ENCODE peak calls at places on chromosomes 13 and 19, in five cellular contexts. Y is breast epithelium, K is RWPE1, H is natural killer cell, M is neural crest cell. O is an unnamed sample.

GRCh38 chr19:17172624-17173345 is 42.4 kb upstream of the USE1 start:
- DNase-seq in Y (no peak), K (no peak), H (no peak), M (no peak), O (no peak)

GRCh38 chr13:111034811-111035210 is 80.3 kb upstream of the ARHGEF7 start:
- DNase-seq in Y (no peak), K (no peak), H (no peak), M (no peak), O (peak; percentile 66)

GRCh38 chr19:7385062-7385461 is 36.3 kb downstream of the ARHGEF18 start:
- DNase-seq in Y (no peak), K (no peak), H (no peak), M (no peak), O (no peak)

GRCh38 chr13:27375686-27376326 is 48.6 kb upstream of the GTF3A start:
- DNase-seq in Y (no peak), K (peak; percentile 69), H (peak; percentile 47), M (peak; percentile 78), O (peak; percentile 45)

GRCh38 chr19:1259873-1260748 is 9.0 kb upstream of the CIRBP start:
- DNase-seq in Y (no peak), K (peak; percentile 37), H (peak; percentile 67), M (no peak), O (no peak)

GRCh38 chr19:41758846-41759245 is 3.5 kb downstream of the CEACAM6 start:
- DNase-seq in Y (no peak), K (no peak), H (no peak), M (no peak), O (no peak)

GRCh38 chr19:47093841-47094240 is 19.7 kb downstream of the ZC3H4 start:
- DNase-seq in Y (no peak), K (no peak), H (no peak), M (no peak), O (no peak)

GRCh38 chr13:33512880-33513554 is 227.5 kb upstream of the STARD13 start:
- DNase-seq in Y (no peak), K (no peak), H (no peak), M (no peak), O (no peak)

GRCh38 chr19:46490774-46491173 is 4.9 kb downstream of the PNMA8B start:
- DNase-seq in Y (no peak), K (no peak), H (no peak), M (no peak), O (no peak)

GRCh38 chr13:32309312-32309711 is 5.9 kb downstream of the ZAR1L start:
- DNase-seq in Y (no peak), K (no peak), H (no peak), M (no peak), O (no peak)

GRCh38 chr19:41734585-41734984 is 20.7 kb upstream of the CEACAM6 start:
- DNase-seq in Y (no peak), K (no peak), H (no peak), M (no peak), O (no peak)

GRCh38 chr19:54162241-54162805 is 2.8 kb upstream of the LENG1 start:
- DNase-seq in Y (peak; percentile 84), K (peak; percentile 93), H (peak; percentile 74), M (peak; percentile 45), O (peak; percentile 79)

GRCh38 chr19:35389192-35389861 is 18.5 kb downstream of the GPR42 start:
- DNase-seq in Y (no peak), K (no peak), H (no peak), M (no peak), O (no peak)

GRCh38 chr13:101572456-101572855 is 120.0 kb downstream of the ITGBL1 start:
- DNase-seq in Y (no peak), K (no peak), H (no peak), M (no peak), O (peak; percentile 51)

GRCh38 chr19:31315621-31316011 is 33.6 kb downstream of the TSHZ3 start:
- DNase-seq in Y (no peak), K (no peak), H (no peak), M (no peak), O (no peak)

GRCh38 chr19:32154418-32154817 is 191.0 kb upstream of the ZNF507 start:
- DNase-seq in Y (no peak), K (no peak), H (no peak), M (no peak), O (no peak)

GRCh38 chr13:98313938-98314292 is 136.8 kb upstream of the RNF113B start:
- DNase-seq in Y (no peak), K (no peak), H (no peak), M (no peak), O (no peak)

GRCh38 chr13:111474136-111475002 is 153.9 kb downstream of the TEX29 start:
- DNase-seq in Y (no peak), K (peak; percentile 71), H (no peak), M (peak; percentile 20), O (peak; percentile 53)

GRCh38 chr19:48154003-48154402 is 16.1 kb downstream of the LIG1 start:
- DNase-seq in Y (no peak), K (no peak), H (no peak), M (no peak), O (no peak)

GRCh38 chr13:95124959-95125358 is 176.3 kb downstream of the ABCC4 start:
- DNase-seq in Y (no peak), K (no peak), H (no peak), M (no peak), O (no peak)

GRCh38 chr13:46489586-46490023 is 63.4 kb upstream of the LRCH1 start:
- DNase-seq in Y (no peak), K (no peak), H (no peak), M (no peak), O (peak; percentile 91)

GRCh38 chr13:110812111-110812868 is 98.8 kb downstream of the ING1 start:
- DNase-seq in Y (no peak), K (no peak), H (no peak), M (no peak), O (no peak)

GRCh38 chr13:24929196-24929595 is 165.2 kb downstream of the RNF17 start:
- DNase-seq in Y (no peak), K (no peak), H (no peak), M (no peak), O (no peak)

GRCh38 chr13:24922390-24923304 is 158.7 kb downstream of the RNF17 start:
- DNase-seq in Y (peak; percentile 93), K (peak; percentile 92), H (peak; percentile 87), M (peak; percentile 92), O (peak; percentile 98)

GRCh38 chr13:24927810-24928404 is 163.9 kb downstream of the RNF17 start:
- DNase-seq in Y (no peak), K (no peak), H (no peak), M (no peak), O (no peak)

GRCh38 chr13:24923305-24923640 is 159.3 kb downstream of the RNF17 start:
- DNase-seq in Y (no peak), K (peak; percentile 5), H (no peak), M (no peak), O (peak; percentile 45)

GRCh38 chr13:24925318-24926231 is 161.6 kb downstream of the RNF17 start:
- DNase-seq in Y (no peak), K (no peak), H (no peak), M (no peak), O (no peak)
- TF ChIP-seq CTCF in Y (no peak), K (no peak), H (no peak), M (no peak), O (no peak)

DNA sequence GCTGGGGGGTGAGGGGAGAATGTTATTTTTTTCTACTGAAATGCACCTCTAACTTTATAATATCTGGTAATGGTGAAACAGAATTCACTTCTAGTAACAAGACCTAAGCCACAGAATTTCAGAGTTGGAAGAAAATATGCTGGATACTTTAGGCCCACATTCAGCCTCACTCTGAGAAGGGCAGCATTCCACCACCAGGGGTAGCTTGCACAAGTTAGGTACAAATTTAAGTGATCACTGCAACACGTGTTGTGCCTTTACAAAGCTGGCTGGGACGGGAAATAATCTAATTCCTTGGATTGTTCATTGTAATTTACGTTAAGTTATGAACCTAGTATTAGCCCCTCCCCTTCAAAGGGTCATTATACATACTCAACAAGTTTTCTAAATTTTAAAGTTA is 192.3 kb downstream of the RGCC start:
- DNase-seq in Y (no peak), K (no peak), H (no peak), M (no peak), O (peak; percentile 48)
- TF ChIP-seq CTCF in Y (no peak), K (no peak), H (no peak), M (peak; percentile 58), O (peak; percentile 23)

DNA sequence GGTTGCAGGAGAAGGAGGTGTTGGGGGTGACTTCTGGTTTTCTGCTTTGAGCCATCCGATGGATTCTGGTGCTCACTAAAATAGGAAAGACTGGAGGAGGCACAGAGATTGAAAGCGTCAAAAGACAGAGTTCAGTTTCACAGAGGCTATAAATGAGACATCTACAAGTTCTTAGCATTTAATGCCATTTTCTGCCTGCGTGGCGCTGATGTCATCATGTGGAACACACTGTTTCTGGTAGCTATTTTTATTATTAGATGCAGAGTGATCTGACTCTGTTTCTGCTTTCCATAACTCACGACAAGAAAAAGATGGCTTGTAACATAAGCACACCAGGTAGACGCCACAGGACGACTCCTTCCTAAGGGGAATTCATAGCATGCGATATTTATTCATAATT is 3.3 kb upstream of the SLC39A3 start:
- DNase-seq in Y (no peak), K (no peak), H (no peak), M (no peak), O (no peak)
- TF ChIP-seq CTCF in Y (no peak), K (no peak), H (no peak), M (no peak), O (no peak)

GRCh38 chr19:56189785-56190184 is 7.8 kb downstream of the ZSCAN5B start:
- DNase-seq in Y (no peak), K (no peak), H (no peak), M (no peak), O (no peak)
- TF ChIP-seq CTCF in Y (no peak), K (no peak), H (no peak), M (no peak), O (no peak)

GRCh38 chr13:66353664-66354063 is 876.5 kb downstream of the PCDH9 start:
- DNase-seq in Y (no peak), K (no peak), H (no peak), M (no peak), O (no peak)
- TF ChIP-seq CTCF in Y (no peak), K (no peak), H (no peak), M (no peak), O (no peak)

DNA sequence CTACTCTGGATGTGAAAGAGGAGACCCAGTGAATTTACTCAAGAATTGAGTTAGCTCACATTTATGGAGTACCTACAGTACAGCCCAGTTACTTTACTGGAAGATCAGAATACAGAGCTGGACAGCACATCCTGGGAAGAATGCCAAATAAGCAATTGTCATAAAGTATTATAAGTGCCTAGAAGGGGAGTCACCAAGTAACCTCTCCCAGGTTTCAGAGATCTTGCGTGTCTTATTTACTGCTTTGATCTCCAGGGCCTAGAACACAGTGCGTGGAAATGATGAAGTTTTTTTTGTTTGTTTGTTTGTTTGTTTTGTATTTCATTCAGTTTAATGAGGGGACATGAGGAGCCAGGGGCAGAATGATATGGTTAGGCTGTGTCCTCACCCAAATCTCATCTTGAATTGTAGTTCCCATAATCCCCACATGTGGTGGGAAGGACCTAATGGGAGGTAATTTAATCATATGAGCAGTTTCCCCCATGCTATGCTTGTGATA is 5.1 kb downstream of the GARRE1 start:
- DNase-seq in Y (no peak), K (no peak), H (no peak), M (no peak), O (peak; percentile 49)
- TF ChIP-seq CTCF in Y (no peak), K (no peak), H (no peak), M (no peak), O (no peak)